ENCODE peak calls at places on chromosomes 6 and 20, in ten cellular contexts. G is stomach, W is spleen, N is sigmoid colon, D is GM12891, M is K562, F is breast epithelium, Z is upper lobe of left lung, R is suprapubic skin, I is transverse colon. L is an unnamed sample.

GRCh38 chr6:90413867-90414266 is 117.2 kb upstream of the BACH2 start:
- DNase-seq in I (peak), Z (no peak), G (no peak), M (peak), D (no peak), R (no peak), F (no peak), N (no peak), W (peak), L (peak)

GRCh38 chr6:145214570-145214969 is 520.8 kb downstream of the EPM2A start:
- DNase-seq in F (no peak), G (no peak), D (no peak), R (no peak), W (no peak), I (no peak), M (peak), N (no peak), Z (no peak), L (no peak)

GRCh38 chr6:16712250-16712930 is 48.9 kb downstream of the ATXN1 start:
- DNase-seq in N (no peak), G (no peak), W (no peak), R (no peak), D (no peak), I (no peak), F (no peak), M (no peak), Z (no peak), L (no peak)

GRCh38 chr6:148443798-148444560 is 101.3 kb downstream of the SASH1 start:
- DNase-seq in F (no peak), N (no peak), W (no peak), D (no peak), R (no peak), I (no peak), M (no peak), Z (no peak), G (no peak), L (no peak)

GRCh38 chr6:92810913-92811312 is 608.4 kb downstream of the EPHA7 start:
- DNase-seq in F (no peak), W (no peak), I (no peak), D (peak), M (peak), G (no peak), Z (no peak), N (no peak), R (no peak), L (no peak)

GRCh38 chr6:117346142-117346930 is 79.4 kb downstream of the ROS1 start:
- DNase-seq in Z (no peak), W (no peak), N (no peak), I (no peak), R (no peak), G (no peak), D (no peak), M (peak), F (no peak), L (no peak)

GRCh38 chr6:154434662-154435061 is 75.8 kb downstream of the CNKSR3 start:
- DNase-seq in F (no peak), G (no peak), R (no peak), Z (no peak), M (no peak), D (no peak), I (no peak), N (no peak), W (no peak), L (no peak)

GRCh38 chr6:53704700-53705099 is 39.1 kb upstream of the KLHL31 start:
- DNase-seq in I (no peak), F (no peak), R (no peak), N (no peak), M (no peak), D (no peak), G (no peak), W (no peak), Z (no peak), L (no peak)

GRCh38 chr6:170042596-170043118 is 248.2 kb downstream of the DLL1 start:
- DNase-seq in F (no peak), G (no peak), N (peak), Z (no peak), W (peak), M (no peak), D (no peak), I (no peak), R (no peak), L (no peak)

GRCh38 chr20:25273046-25273445 is 25.2 kb downstream of the PYGB start:
- DNase-seq in G (peak), D (no peak), R (peak), F (peak), Z (no peak), M (no peak), N (peak), I (peak), W (peak), L (no peak)

GRCh38 chr6:90193359-90193758 is 103.3 kb downstream of the BACH2 start:
- DNase-seq in N (no peak), F (no peak), D (no peak), R (no peak), G (no peak), W (no peak), I (no peak), Z (no peak), M (no peak), L (no peak)

GRCh38 chr6:107458687-107459282 is 579 bp downstream of the PDSS2 start:
- DNase-seq in D (peak), W (peak), R (peak), N (no peak), Z (peak), F (no peak), M (no peak), G (no peak), I (peak), L (peak)

GRCh38 chr20:37841389-37841788 is 61.5 kb upstream of the VSTM2L start:
- DNase-seq in I (no peak), W (no peak), M (no peak), Z (no peak), G (no peak), N (no peak), R (no peak), D (no peak), F (no peak), L (no peak)

GRCh38 chr6:83199865-83200230 is 6.7 kb downstream of the RWDD2A start:
- DNase-seq in R (no peak), I (no peak), G (no peak), W (no peak), D (no peak), N (no peak), M (no peak), F (no peak), Z (no peak), L (no peak)

GRCh38 chr6:81761197-81761596 is 8.7 kb upstream of the TENT5A start:
- DNase-seq in I (no peak), Z (no peak), F (no peak), G (no peak), M (no peak), N (no peak), W (no peak), D (no peak), R (no peak), L (no peak)

GRCh38 chr6:50113114-50113857 is 63.6 kb upstream of the DEFB112 start:
- DNase-seq in D (no peak), F (no peak), W (no peak), N (no peak), M (no peak), Z (no peak), G (no peak), R (no peak), I (no peak), L (no peak)

GRCh38 chr6:170022291-170022722 is 268.6 kb downstream of the DLL1 start:
- DNase-seq in Z (peak), W (no peak), G (peak), R (peak), M (no peak), F (no peak), I (no peak), N (peak), D (no peak), L (no peak)

GRCh38 chr6:118693562-118693961 is 42.2 kb upstream of the CEP85L start:
- DNase-seq in Z (no peak), W (no peak), G (no peak), I (no peak), M (no peak), R (no peak), D (no peak), N (no peak), F (no peak), L (no peak)

GRCh38 chr20:61436674-61437279 is 184.7 kb downstream of the CDH4 start:
- DNase-seq in N (no peak), W (no peak), Z (no peak), F (peak), I (no peak), G (no peak), M (no peak), R (no peak), D (no peak), L (no peak)

GRCh38 chr20:57392130-57392445 is 892 bp downstream of the RBM38 start:
- DNase-seq in M (peak), R (no peak), W (no peak), G (no peak), N (peak), D (no peak), I (no peak), F (no peak), Z (no peak), L (no peak)

GRCh38 chr6:169988769-169989550 is 237.5 kb downstream of the ERMARD start:
- DNase-seq in Z (peak), F (no peak), N (peak), D (no peak), I (no peak), W (peak), R (peak), G (no peak), M (no peak), L (no peak)

GRCh38 chr6:73644941-73645591 is 8.7 kb downstream of the SLC17A5 start:
- DNase-seq in N (no peak), R (no peak), W (no peak), G (no peak), Z (no peak), F (no peak), M (no peak), D (no peak), I (no peak), L (no peak)

GRCh38 chr6:158797331-158798202 is 21.6 kb downstream of the EZR start:
- DNase-seq in Z (no peak), D (no peak), W (no peak), N (no peak), I (no peak), R (no peak), F (no peak), G (peak), M (no peak), L (no peak)

GRCh38 chr6:158798311-158798710 is 20.9 kb downstream of the EZR start:
- DNase-seq in G (peak), M (no peak), Z (no peak), N (no peak), F (no peak), W (peak), I (peak), R (no peak), D (no peak), L (no peak)

GRCh38 chr6:158796353-158796752 is 22.8 kb downstream of the EZR start:
- DNase-seq in N (no peak), I (no peak), W (no peak), G (peak), D (no peak), R (no peak), F (no peak), Z (peak), M (no peak), L (no peak)

GRCh38 chr6:158793432-158793831 is 25.7 kb downstream of the EZR start:
- DNase-seq in G (peak), Z (no peak), M (peak), R (no peak), N (no peak), W (no peak), F (no peak), I (peak), D (no peak), L (no peak)

DNA sequence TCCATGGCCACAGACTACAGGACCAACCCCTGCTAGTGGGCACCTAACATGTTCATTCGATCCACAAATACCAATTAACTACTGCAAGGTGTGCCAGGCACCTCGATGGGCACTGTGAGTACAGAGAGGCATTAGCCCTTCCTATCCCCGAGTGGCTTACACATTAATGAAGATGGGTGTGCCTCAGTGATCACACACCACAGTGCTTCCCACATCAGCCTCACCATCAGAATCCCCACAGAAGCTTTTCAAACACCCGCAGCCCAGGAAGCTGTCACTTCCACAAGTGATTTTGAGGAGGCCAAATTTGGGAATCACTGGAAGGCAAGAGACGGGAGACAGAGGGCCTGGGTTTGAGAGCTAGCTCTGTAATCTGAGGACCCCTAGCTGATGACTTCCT is 23.7 kb downstream of the EZR start:
- DNase-seq in R (no peak), G (peak), W (no peak), M (no peak), Z (no peak), I (peak), D (no peak), N (no peak), F (no peak), L (no peak)
- TF ChIP-seq POLR2AphosphoS5 in R (no peak), G (no peak), W (no peak), M (no peak), Z (no peak), I (no peak), D (no peak), N (no peak), F (no peak), L (no peak)

DNA sequence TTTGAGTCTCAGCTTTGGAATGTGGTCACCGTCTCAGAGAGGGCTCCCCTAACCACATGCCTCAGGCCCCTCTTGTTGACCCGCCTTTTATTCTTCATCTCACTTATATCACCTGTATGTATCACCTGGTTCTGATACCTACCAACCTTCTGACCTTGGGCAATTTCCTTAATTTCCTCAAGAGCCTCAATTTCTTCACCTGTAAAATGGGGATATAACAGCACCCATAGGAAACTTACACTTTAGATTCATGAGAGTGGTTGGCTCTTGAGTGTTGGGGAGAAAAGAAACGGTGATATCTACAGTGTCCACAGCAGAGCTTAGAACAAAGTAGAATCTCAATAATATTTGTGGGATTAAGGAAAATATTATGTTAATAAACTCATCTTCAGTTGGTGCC is 4.0 kb upstream of the DDX27 start:
- DNase-seq in I (no peak), Z (no peak), F (no peak), M (no peak), W (no peak), N (no peak), G (no peak), D (no peak), R (no peak), L (no peak)
- TF ChIP-seq POLR2A in I (no peak), Z (no peak), F (no peak), M (no peak), W (no peak), N (no peak), G (no peak), D (no peak), R (no peak), L (no peak)

DNA sequence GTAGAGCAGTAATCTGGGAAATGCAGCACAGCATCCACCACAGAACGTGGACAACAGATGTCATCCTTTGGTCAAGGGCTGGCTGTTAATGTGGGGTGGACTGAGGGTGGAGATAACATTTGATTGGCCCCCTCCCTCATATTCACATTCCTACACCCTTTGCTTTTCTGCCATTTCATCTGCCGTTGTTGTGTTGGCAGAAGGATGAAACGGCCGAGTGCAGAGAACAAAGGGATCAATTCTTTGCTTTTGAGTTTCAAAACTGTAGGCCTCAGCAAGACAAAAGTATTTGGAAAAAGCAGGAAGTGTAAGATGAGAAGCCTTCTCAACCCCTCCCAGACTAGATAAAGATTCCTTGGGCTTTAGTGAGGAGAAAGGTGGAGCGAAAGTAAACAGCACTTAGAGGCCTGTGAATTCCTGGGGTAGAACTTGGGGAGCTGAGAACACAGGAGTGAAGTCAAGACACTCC is 74.2 kb upstream of the PHIP start:
- DNase-seq in F (no peak), G (no peak), Z (no peak), R (no peak), W (no peak), N (no peak), M (peak), D (no peak), I (no peak), L (no peak)
- TF ChIP-seq POLR2AphosphoS5 in F (no peak), G (no peak), Z (no peak), R (no peak), W (no peak), N (no peak), M (no peak), D (no peak), I (no peak), L (no peak)

DNA sequence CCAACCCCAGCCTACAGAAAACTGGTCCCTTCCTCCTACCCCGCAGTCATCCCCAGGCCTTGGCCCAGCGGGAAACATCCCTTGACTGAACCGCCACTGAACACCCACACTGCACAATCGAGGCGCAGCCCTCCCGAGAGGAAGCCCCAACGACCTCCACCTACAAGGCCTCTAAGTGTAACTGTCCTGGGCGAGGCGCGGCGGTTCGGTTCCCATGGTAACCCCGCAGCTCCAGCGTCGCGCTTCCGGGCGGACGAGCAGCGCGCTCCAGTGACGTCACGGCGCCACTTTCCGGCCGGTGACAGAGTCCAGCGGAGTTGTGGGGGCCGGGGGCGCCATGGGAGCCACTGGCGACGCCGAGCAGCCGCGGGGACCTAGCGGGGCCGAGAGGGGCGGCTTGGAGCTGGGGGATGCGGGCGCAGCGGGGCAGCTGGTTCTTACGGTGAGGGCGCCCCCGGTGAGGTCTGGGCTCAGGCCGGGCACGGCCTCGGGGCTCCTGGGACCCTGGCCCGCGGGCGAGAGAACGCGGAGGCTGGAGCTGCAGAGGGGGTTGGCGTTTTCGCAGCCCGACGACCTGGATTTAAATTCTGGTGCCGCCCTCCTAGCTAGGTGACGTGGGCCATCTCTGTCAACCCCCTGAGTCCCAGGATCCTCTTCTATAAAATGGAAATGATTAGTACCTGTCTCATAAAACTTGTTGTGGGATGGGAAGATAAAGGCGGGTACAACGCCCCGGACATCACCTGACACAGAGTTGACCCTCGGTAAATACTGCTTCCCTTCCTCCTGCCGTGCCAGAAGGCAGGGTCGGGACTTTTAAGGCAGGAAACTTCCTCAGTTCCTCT is at the start of the genes DNTTIP1 and WFDC3:
- DNase-seq in F (peak), W (peak), M (peak), I (peak), D (peak), G (peak), R (peak), N (peak), Z (peak), L (peak)
- TF ChIP-seq POLR2A in F (peak), W (peak), M (peak), I (peak), D (no peak), G (no peak), R (peak), N (peak), Z (peak), L (peak)

GRCh38 chr6:32111424-32112066 is 2.4 kb upstream of the TNXB start:
- DNase-seq in D (no peak), W (no peak), N (peak), R (no peak), G (no peak), M (no peak), F (no peak), I (no peak), Z (no peak), L (no peak)
- TF ChIP-seq POLR2AphosphoS5 in D (no peak), W (peak), N (peak), R (no peak), G (no peak), M (no peak), F (no peak), I (no peak), Z (no peak), L (no peak)

DNA sequence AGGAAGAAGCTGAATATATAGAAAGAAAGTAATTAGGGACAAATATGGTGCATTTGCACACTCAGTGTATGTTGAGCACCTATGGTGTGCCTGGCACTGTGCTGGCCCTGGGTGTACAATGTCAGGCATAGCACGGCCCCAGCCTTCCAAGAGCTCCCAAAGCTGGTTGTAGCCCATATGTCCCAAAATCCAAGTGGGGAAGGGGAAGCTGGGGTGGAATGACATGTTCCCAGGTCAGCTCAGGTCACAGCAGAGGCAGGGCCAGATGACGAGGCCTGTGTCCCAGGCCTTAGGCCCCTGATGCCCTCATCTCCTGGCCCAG is 170.0 kb downstream of the VEGFA start:
- DNase-seq in D (no peak), R (peak), N (peak), M (no peak), I (no peak), W (peak), G (no peak), Z (no peak), F (no peak), L (no peak)
- TF ChIP-seq POLR2A in D (no peak), R (no peak), N (no peak), M (no peak), I (no peak), W (no peak), G (no peak), Z (no peak), F (no peak), L (no peak)

GRCh38 chr20:3111995-3112394 is 27.5 kb upstream of the AVP start:
- DNase-seq in W (no peak), Z (no peak), F (no peak), N (no peak), G (no peak), D (no peak), R (no peak), M (no peak), I (no peak), L (no peak)
- TF ChIP-seq POLR2AphosphoS5 in W (no peak), Z (no peak), F (no peak), N (no peak), G (no peak), D (no peak), R (no peak), M (no peak), I (no peak), L (no peak)